ENCODE peak calls at places on chromosomes 13 and 19, in nine cellular contexts. I, F, A, D, Y, J, T, S and Z are unnamed samples.

GRCh38 chr19:1843646-1844394 is 4.5 kb downstream of the REXO1 start:
- DNase-seq in I (no peak), F (no peak), A (no peak), D (no peak), Y (no peak), J (no peak), T (no peak), S (no peak), Z (no peak)

GRCh38 chr13:110628477-110628793 is 13.1 kb downstream of the NAXD start:
- DNase-seq in I (no peak), F (no peak), A (no peak), D (no peak), Y (no peak), J (no peak), T (no peak), S (no peak), Z (no peak)

GRCh38 chr13:90230311-90230710 is 1117.2 kb upstream of the MIR17HG start:
- DNase-seq in I (no peak), F (no peak), A (no peak), D (no peak), Y (no peak), J (no peak), T (no peak), S (no peak), Z (no peak)

GRCh38 chr13:28220166-28220565 is 81.8 kb downstream of the PAN3 start:
- DNase-seq in I (no peak), F (no peak), A (no peak), D (no peak), Y (no peak), J (no peak), T (peak), S (no peak), Z (no peak)

GRCh38 chr19:50328257-50329145 is 676 bp downstream of the KCNC3 start:
- DNase-seq in I (no peak), F (peak), A (no peak), D (no peak), Y (no peak), J (no peak), T (no peak), S (no peak), Z (no peak)

GRCh38 chr19:3984584-3984907 is 717 bp downstream of the EEF2 start:
- DNase-seq in I (no peak), F (no peak), A (no peak), D (no peak), Y (no peak), J (no peak), T (no peak), S (no peak), Z (no peak)

GRCh38 chr13:113783482-113783881 is 24.5 kb downstream of the TMEM255B start:
- DNase-seq in I (no peak), F (no peak), A (no peak), D (no peak), Y (no peak), J (no peak), T (no peak), S (no peak), Z (no peak)

GRCh38 chr19:33724723-33725060 is 72.0 kb upstream of the KCTD15 start:
- DNase-seq in I (no peak), F (no peak), A (no peak), D (no peak), Y (no peak), J (no peak), T (no peak), S (no peak), Z (no peak)

GRCh38 chr13:86282450-86282849 is 483.2 kb upstream of the SLITRK6 start:
- DNase-seq in I (no peak), F (no peak), A (no peak), D (no peak), Y (no peak), J (no peak), T (no peak), S (no peak), Z (no peak)

GRCh38 chr13:80979035-80979641 is 638.2 kb upstream of the SPRY2 start:
- DNase-seq in I (no peak), F (peak), A (no peak), D (no peak), Y (peak), J (no peak), T (peak), S (no peak), Z (no peak)

GRCh38 chr13:24038846-24039330 is 121.6 kb upstream of the SPATA13 start:
- DNase-seq in I (no peak), F (no peak), A (no peak), D (no peak), Y (peak), J (no peak), T (no peak), S (no peak), Z (no peak)

GRCh38 chr19:48613852-48614435 is 932 bp downstream of the FAM83E start:
- DNase-seq in I (no peak), F (peak), A (no peak), D (no peak), Y (no peak), J (no peak), T (no peak), S (no peak), Z (no peak)

GRCh38 chr19:29119582-29119981 is 93.4 kb downstream of the UQCRFS1 start:
- DNase-seq in I (no peak), F (peak), A (no peak), D (no peak), Y (peak), J (no peak), T (peak), S (no peak), Z (no peak)

GRCh38 chr19:46202872-46203860 is 26.4 kb upstream of the IGFL1 start:
- DNase-seq in I (no peak), F (no peak), A (no peak), D (no peak), Y (no peak), J (no peak), T (no peak), S (no peak), Z (no peak)

GRCh38 chr19:15672580-15673175 is at the start of gene CYP4F12:
- DNase-seq in I (peak), F (no peak), A (no peak), D (peak), Y (no peak), J (no peak), T (no peak), S (peak), Z (no peak)

GRCh38 chr19:32464279-32464678 is 58.7 kb downstream of the DPY19L3 start:
- DNase-seq in I (no peak), F (no peak), A (no peak), D (no peak), Y (peak), J (no peak), T (peak), S (no peak), Z (no peak)

GRCh38 chr19:17963936-17964691 is 2.8 kb upstream of the KCNN1 start:
- DNase-seq in I (no peak), F (no peak), A (no peak), D (no peak), Y (no peak), J (no peak), T (no peak), S (no peak), Z (no peak)

GRCh38 chr13:102869948-102870676 is 24.3 kb downstream of the ERCC5 start:
- DNase-seq in I (no peak), F (no peak), A (no peak), D (no peak), Y (no peak), J (no peak), T (no peak), S (no peak), Z (no peak)

GRCh38 chr13:103638706-103639105 is 572.5 kb upstream of the SLC10A2 start:
- DNase-seq in I (no peak), F (no peak), A (no peak), D (no peak), Y (no peak), J (no peak), T (no peak), S (no peak), Z (no peak)

GRCh38 chr19:30647891-30648290 is 275.7 kb downstream of the ZNF536 start:
- DNase-seq in I (no peak), F (no peak), A (no peak), D (no peak), Y (no peak), J (no peak), T (no peak), S (no peak), Z (no peak)

GRCh38 chr13:83827338-83827737 is 54.9 kb downstream of the SLITRK1 start:
- DNase-seq in I (no peak), F (no peak), A (no peak), D (no peak), Y (no peak), J (no peak), T (no peak), S (no peak), Z (no peak)

GRCh38 chr19:4456566-4456842 is 1.1 kb downstream of the UBXN6 start:
- DNase-seq in I (no peak), F (peak), A (no peak), D (peak), Y (peak), J (no peak), T (peak), S (no peak), Z (no peak)

GRCh38 chr13:72745260-72745659 is 17.5 kb downstream of the BORA start:
- DNase-seq in I (no peak), F (no peak), A (no peak), D (no peak), Y (no peak), J (no peak), T (no peak), S (no peak), Z (no peak)

GRCh38 chr13:31201341-31202024 is 1.7 kb downstream of the B3GLCT start:
- DNase-seq in I (no peak), F (no peak), A (no peak), D (no peak), Y (peak), J (no peak), T (peak), S (no peak), Z (no peak)

GRCh38 chr13:111469916-111470506 is 149.6 kb downstream of the TEX29 start:
- DNase-seq in I (no peak), F (no peak), A (no peak), D (no peak), Y (no peak), J (no peak), T (no peak), S (no peak), Z (no peak)